ENCODE peak calls at places on chromosomes 5 and 9, in eight cellular contexts. One of them, this sample, is unnamed.
A peak's percentile ranks its signal among the peaks of the same experiment; 100 is the strongest.

GRCh38 chr5:6615416-6615815 is 17.4 kb downstream of the NSUN2 start:
- DNase-seq in naive thymus-derived CD4-positive, alpha-beta T cell: no peak
- DNase-seq in SJSA1: no peak
- DNase-seq in right lobe of liver: no peak
- DNase-seq in CD8-positive, alpha-beta memory T cell: no peak
- DNase-seq in right atrium auricular region: no peak
- DNase-seq in neural progenitor cell: no peak
- DNase-seq in psoas muscle: peak; percentile 63
- DNase-seq in this sample: no peak

GRCh38 chr5:134289509-134290113 is 63.7 kb upstream of the PPP2CA start:
- DNase-seq in naive thymus-derived CD4-positive, alpha-beta T cell: peak; percentile 50
- DNase-seq in SJSA1: peak; percentile 72
- DNase-seq in right lobe of liver: no peak
- DNase-seq in CD8-positive, alpha-beta memory T cell: peak; percentile 25
- DNase-seq in right atrium auricular region: peak; percentile 63
- DNase-seq in psoas muscle: no peak
- DNase-seq in neural progenitor cell: peak; percentile 83
- DNase-seq in this sample: peak; percentile 55

GRCh38 chr5:89968870-89969472 is 440.6 kb downstream of the CETN3 start:
- DNase-seq in SJSA1: no peak
- DNase-seq in naive thymus-derived CD4-positive, alpha-beta T cell: no peak
- DNase-seq in right lobe of liver: no peak
- DNase-seq in right atrium auricular region: no peak
- DNase-seq in psoas muscle: no peak
- DNase-seq in neural progenitor cell: no peak
- DNase-seq in CD8-positive, alpha-beta memory T cell: no peak
- DNase-seq in this sample: peak; percentile 6

GRCh38 chr5:139575751-139576150 is 14.6 kb downstream of the UBE2D2 start:
- DNase-seq in naive thymus-derived CD4-positive, alpha-beta T cell: no peak
- DNase-seq in CD8-positive, alpha-beta memory T cell: no peak
- DNase-seq in right atrium auricular region: no peak
- DNase-seq in psoas muscle: no peak
- DNase-seq in right lobe of liver: no peak
- DNase-seq in neural progenitor cell: no peak
- DNase-seq in SJSA1: no peak
- DNase-seq in this sample: no peak

GRCh38 chr9:134367796-134368490 is 41.7 kb downstream of the RXRA start:
- DNase-seq in neural progenitor cell: peak; percentile 40
- DNase-seq in naive thymus-derived CD4-positive, alpha-beta T cell: no peak
- DNase-seq in CD8-positive, alpha-beta memory T cell: no peak
- DNase-seq in right atrium auricular region: no peak
- DNase-seq in right lobe of liver: no peak
- DNase-seq in psoas muscle: no peak
- DNase-seq in SJSA1: no peak
- DNase-seq in this sample: peak; percentile 71

GRCh38 chr5:123809594-123810172 is 297.7 kb downstream of the CSNK1G3 start:
- DNase-seq in naive thymus-derived CD4-positive, alpha-beta T cell: no peak
- DNase-seq in right atrium auricular region: no peak
- DNase-seq in CD8-positive, alpha-beta memory T cell: no peak
- DNase-seq in SJSA1: no peak
- DNase-seq in right lobe of liver: no peak
- DNase-seq in psoas muscle: no peak
- DNase-seq in neural progenitor cell: no peak
- DNase-seq in this sample: no peak

GRCh38 chr9:89850633-89851325 is 246.0 kb downstream of the GADD45G start:
- DNase-seq in right lobe of liver: no peak
- DNase-seq in right atrium auricular region: peak; percentile 63
- DNase-seq in CD8-positive, alpha-beta memory T cell: no peak
- DNase-seq in neural progenitor cell: no peak
- DNase-seq in psoas muscle: peak; percentile 76
- DNase-seq in SJSA1: no peak
- DNase-seq in naive thymus-derived CD4-positive, alpha-beta T cell: no peak
- DNase-seq in this sample: peak; percentile 88

GRCh38 chr9:95102001-95102433 is 215.5 kb downstream of the FANCC start:
- DNase-seq in psoas muscle: no peak
- DNase-seq in neural progenitor cell: peak; percentile 30
- DNase-seq in SJSA1: no peak
- DNase-seq in naive thymus-derived CD4-positive, alpha-beta T cell: no peak
- DNase-seq in right lobe of liver: no peak
- DNase-seq in CD8-positive, alpha-beta memory T cell: no peak
- DNase-seq in right atrium auricular region: no peak
- DNase-seq in this sample: peak; percentile 88

GRCh38 chr5:144484124-144484897 is 313.6 kb downstream of the KCTD16 start:
- DNase-seq in SJSA1: peak; percentile 50
- DNase-seq in right atrium auricular region: no peak
- DNase-seq in naive thymus-derived CD4-positive, alpha-beta T cell: no peak
- DNase-seq in psoas muscle: no peak
- DNase-seq in CD8-positive, alpha-beta memory T cell: no peak
- DNase-seq in neural progenitor cell: no peak
- DNase-seq in right lobe of liver: no peak
- DNase-seq in this sample: no peak

GRCh38 chr5:1111727-1112289 is at the start of gene SLC12A7:
- DNase-seq in right lobe of liver: peak; percentile 81
- DNase-seq in neural progenitor cell: peak; percentile 77
- DNase-seq in psoas muscle: no peak
- DNase-seq in SJSA1: peak; percentile 53
- DNase-seq in CD8-positive, alpha-beta memory T cell: peak; percentile 49
- DNase-seq in naive thymus-derived CD4-positive, alpha-beta T cell: peak; percentile 52
- DNase-seq in right atrium auricular region: no peak
- DNase-seq in this sample: peak; percentile 74

GRCh38 chr5:109819878-109820277 is 130.2 kb downstream of the MAN2A1 start:
- DNase-seq in psoas muscle: no peak
- DNase-seq in right atrium auricular region: no peak
- DNase-seq in right lobe of liver: no peak
- DNase-seq in CD8-positive, alpha-beta memory T cell: no peak
- DNase-seq in neural progenitor cell: no peak
- DNase-seq in naive thymus-derived CD4-positive, alpha-beta T cell: no peak
- DNase-seq in SJSA1: no peak
- DNase-seq in this sample: no peak

GRCh38 chr5:110865400-110866094 is 126.7 kb downstream of the SLC25A46 start:
- DNase-seq in right lobe of liver: no peak
- DNase-seq in psoas muscle: no peak
- DNase-seq in neural progenitor cell: peak; percentile 72
- DNase-seq in right atrium auricular region: no peak
- DNase-seq in naive thymus-derived CD4-positive, alpha-beta T cell: no peak
- DNase-seq in CD8-positive, alpha-beta memory T cell: no peak
- DNase-seq in SJSA1: no peak
- DNase-seq in this sample: no peak

GRCh38 chr5:75509956-75510355 is 1.5 kb downstream of the CERT1 start:
- DNase-seq in psoas muscle: no peak
- DNase-seq in right lobe of liver: no peak
- DNase-seq in SJSA1: peak; percentile 32
- DNase-seq in right atrium auricular region: no peak
- DNase-seq in naive thymus-derived CD4-positive, alpha-beta T cell: no peak
- DNase-seq in CD8-positive, alpha-beta memory T cell: no peak
- DNase-seq in neural progenitor cell: peak; percentile 5
- DNase-seq in this sample: peak; percentile 11

GRCh38 chr9:130265431-130266235 is at the start of gene HMCN2:
- DNase-seq in SJSA1: no peak
- DNase-seq in right atrium auricular region: no peak
- DNase-seq in right lobe of liver: peak; percentile 58
- DNase-seq in CD8-positive, alpha-beta memory T cell: no peak
- DNase-seq in neural progenitor cell: peak; percentile 73
- DNase-seq in psoas muscle: peak; percentile 86
- DNase-seq in naive thymus-derived CD4-positive, alpha-beta T cell: no peak
- DNase-seq in this sample: no peak

GRCh38 chr9:130264414-130265350 is 878 bp upstream of the HMCN2 start:
- DNase-seq in right atrium auricular region: no peak
- DNase-seq in psoas muscle: no peak
- DNase-seq in SJSA1: no peak
- DNase-seq in right lobe of liver: no peak
- DNase-seq in naive thymus-derived CD4-positive, alpha-beta T cell: no peak
- DNase-seq in neural progenitor cell: no peak
- DNase-seq in CD8-positive, alpha-beta memory T cell: no peak
- DNase-seq in this sample: no peak

GRCh38 chr9:130268521-130269131 is 3.1 kb downstream of the HMCN2 start:
- DNase-seq in CD8-positive, alpha-beta memory T cell: no peak
- DNase-seq in SJSA1: no peak
- DNase-seq in right atrium auricular region: no peak
- DNase-seq in psoas muscle: no peak
- DNase-seq in neural progenitor cell: peak; percentile 69
- DNase-seq in right lobe of liver: no peak
- DNase-seq in naive thymus-derived CD4-positive, alpha-beta T cell: no peak
- DNase-seq in this sample: no peak

GRCh38 chr9:130266236-130267098 is 907 bp downstream of the HMCN2 start:
- DNase-seq in right lobe of liver: no peak
- DNase-seq in right atrium auricular region: no peak
- DNase-seq in psoas muscle: no peak
- DNase-seq in neural progenitor cell: peak; percentile 41
- DNase-seq in naive thymus-derived CD4-positive, alpha-beta T cell: no peak
- DNase-seq in SJSA1: no peak
- DNase-seq in CD8-positive, alpha-beta memory T cell: no peak
- DNase-seq in this sample: no peak

GRCh38 chr9:130267930-130268329 is 2.4 kb downstream of the HMCN2 start:
- DNase-seq in right atrium auricular region: no peak
- DNase-seq in psoas muscle: peak; percentile 74
- DNase-seq in SJSA1: no peak
- DNase-seq in neural progenitor cell: no peak
- DNase-seq in naive thymus-derived CD4-positive, alpha-beta T cell: no peak
- DNase-seq in right lobe of liver: no peak
- DNase-seq in CD8-positive, alpha-beta memory T cell: no peak
- DNase-seq in this sample: no peak
- H3K27me3 ChIP-seq in right atrium auricular region: no peaks in the 10 kb centered on the region
- H3K27me3 ChIP-seq in psoas muscle: peaks cover 95% of the 10 kb centered on the region
- H3K27me3 ChIP-seq in SJSA1: peaks cover 37% of the 10 kb centered on the region
- H3K27me3 ChIP-seq in neural progenitor cell: peaks cover 46% of the 10 kb centered on the region
- H3K27me3 ChIP-seq in naive thymus-derived CD4-positive, alpha-beta T cell: no peaks in the 10 kb centered on the region
- H3K27me3 ChIP-seq in right lobe of liver: no peaks in the 10 kb centered on the region
- H3K27me3 ChIP-seq in CD8-positive, alpha-beta memory T cell: peaks cover 33% of the 10 kb centered on the region
- H3K27me3 ChIP-seq in this sample: peaks cover 17% of the 10 kb centered on the region

GRCh38 chr9:20606637-20607036 is 15.7 kb downstream of the MLLT3 start:
- DNase-seq in SJSA1: no peak
- DNase-seq in psoas muscle: no peak
- DNase-seq in right atrium auricular region: no peak
- DNase-seq in naive thymus-derived CD4-positive, alpha-beta T cell: no peak
- DNase-seq in right lobe of liver: no peak
- DNase-seq in neural progenitor cell: peak; percentile 6
- DNase-seq in CD8-positive, alpha-beta memory T cell: no peak
- DNase-seq in this sample: no peak
- H3K27ac ChIP-seq in SJSA1: no peak overlapping the region
- H3K27ac ChIP-seq in psoas muscle: no peak overlapping the region
- H3K27ac ChIP-seq in right atrium auricular region: no peak overlapping the region
- H3K27ac ChIP-seq in naive thymus-derived CD4-positive, alpha-beta T cell: peak overlapping the region; percentile 17
- H3K27ac ChIP-seq in right lobe of liver: no peak overlapping the region
- H3K27ac ChIP-seq in neural progenitor cell: no peak overlapping the region
- H3K27ac ChIP-seq in CD8-positive, alpha-beta memory T cell: no peak overlapping the region
- H3K27ac ChIP-seq in this sample: no peak overlapping the region

GRCh38 chr5:131745594-131746175 is 51.1 kb downstream of the FNIP1 start:
- DNase-seq in right atrium auricular region: no peak
- DNase-seq in CD8-positive, alpha-beta memory T cell: no peak
- DNase-seq in right lobe of liver: no peak
- DNase-seq in SJSA1: no peak
- DNase-seq in neural progenitor cell: no peak
- DNase-seq in naive thymus-derived CD4-positive, alpha-beta T cell: no peak
- DNase-seq in psoas muscle: no peak
- DNase-seq in this sample: no peak

GRCh38 chr5:131749138-131749537 is 47.7 kb downstream of the FNIP1 start:
- DNase-seq in SJSA1: no peak
- DNase-seq in CD8-positive, alpha-beta memory T cell: no peak
- DNase-seq in right lobe of liver: no peak
- DNase-seq in right atrium auricular region: no peak
- DNase-seq in psoas muscle: no peak
- DNase-seq in naive thymus-derived CD4-positive, alpha-beta T cell: no peak
- DNase-seq in neural progenitor cell: no peak
- DNase-seq in this sample: no peak

GRCh38 chr5:131747180-131748105 is 49.4 kb downstream of the FNIP1 start:
- DNase-seq in psoas muscle: no peak
- DNase-seq in CD8-positive, alpha-beta memory T cell: no peak
- DNase-seq in right atrium auricular region: no peak
- DNase-seq in neural progenitor cell: no peak
- DNase-seq in right lobe of liver: no peak
- DNase-seq in SJSA1: no peak
- DNase-seq in naive thymus-derived CD4-positive, alpha-beta T cell: peak; percentile 51
- DNase-seq in this sample: no peak

GRCh38 chr5:131745155-131745554 is 51.7 kb downstream of the FNIP1 start:
- DNase-seq in CD8-positive, alpha-beta memory T cell: no peak
- DNase-seq in right lobe of liver: no peak
- DNase-seq in SJSA1: no peak
- DNase-seq in psoas muscle: no peak
- DNase-seq in naive thymus-derived CD4-positive, alpha-beta T cell: no peak
- DNase-seq in neural progenitor cell: no peak
- DNase-seq in right atrium auricular region: no peak
- DNase-seq in this sample: no peak

GRCh38 chr5:131746423-131746822 is 50.4 kb downstream of the FNIP1 start:
- DNase-seq in psoas muscle: no peak
- DNase-seq in neural progenitor cell: no peak
- DNase-seq in CD8-positive, alpha-beta memory T cell: no peak
- DNase-seq in naive thymus-derived CD4-positive, alpha-beta T cell: no peak
- DNase-seq in right lobe of liver: no peak
- DNase-seq in SJSA1: no peak
- DNase-seq in right atrium auricular region: no peak
- DNase-seq in this sample: no peak
- H3K36me3 ChIP-seq in psoas muscle: peaks cover 29% of the 10 kb centered on the region
- H3K36me3 ChIP-seq in neural progenitor cell: peaks cover 8% of the 10 kb centered on the region
- H3K36me3 ChIP-seq in CD8-positive, alpha-beta memory T cell: peaks cover 7% of the 10 kb centered on the region
- H3K36me3 ChIP-seq in naive thymus-derived CD4-positive, alpha-beta T cell: no peaks in the 10 kb centered on the region
- H3K36me3 ChIP-seq in right lobe of liver: peaks cover 3% of the 10 kb centered on the region
- H3K36me3 ChIP-seq in SJSA1: peaks cover 35% of the 10 kb centered on the region
- H3K36me3 ChIP-seq in right atrium auricular region: peaks cover 10% of the 10 kb centered on the region
- H3K36me3 ChIP-seq in this sample: no peaks in the 10 kb centered on the region

GRCh38 chr9:8179381-8180053 is 379.9 kb upstream of the DMAC1 start:
- DNase-seq in right lobe of liver: no peak
- DNase-seq in naive thymus-derived CD4-positive, alpha-beta T cell: no peak
- DNase-seq in neural progenitor cell: no peak
- DNase-seq in psoas muscle: no peak
- DNase-seq in CD8-positive, alpha-beta memory T cell: no peak
- DNase-seq in right atrium auricular region: no peak
- DNase-seq in SJSA1: no peak
- DNase-seq in this sample: no peak
- H3K27me3 ChIP-seq in right lobe of liver: no peaks in the 10 kb centered on the region
- H3K27me3 ChIP-seq in naive thymus-derived CD4-positive, alpha-beta T cell: no peaks in the 10 kb centered on the region
- H3K27me3 ChIP-seq in neural progenitor cell: no peaks in the 10 kb centered on the region
- H3K27me3 ChIP-seq in psoas muscle: no peaks in the 10 kb centered on the region
- H3K27me3 ChIP-seq in CD8-positive, alpha-beta memory T cell: no peaks in the 10 kb centered on the region
- H3K27me3 ChIP-seq in right atrium auricular region: no peaks in the 10 kb centered on the region
- H3K27me3 ChIP-seq in SJSA1: no peaks in the 10 kb centered on the region
- H3K27me3 ChIP-seq in this sample: no peaks in the 10 kb centered on the region

GRCh38 chr9:114953917-114954316 is 23.5 kb upstream of the TNFSF8 start:
- DNase-seq in psoas muscle: no peak
- DNase-seq in neural progenitor cell: no peak
- DNase-seq in CD8-positive, alpha-beta memory T cell: no peak
- DNase-seq in naive thymus-derived CD4-positive, alpha-beta T cell: no peak
- DNase-seq in SJSA1: peak; percentile 33
- DNase-seq in right atrium auricular region: peak; percentile 74
- DNase-seq in right lobe of liver: no peak
- DNase-seq in this sample: peak; percentile 60
- H3K27ac ChIP-seq in psoas muscle: peak overlapping the region; percentile 23
- H3K27ac ChIP-seq in neural progenitor cell: no peak overlapping the region
- H3K27ac ChIP-seq in CD8-positive, alpha-beta memory T cell: no peak overlapping the region
- H3K27ac ChIP-seq in naive thymus-derived CD4-positive, alpha-beta T cell: no peak overlapping the region
- H3K27ac ChIP-seq in SJSA1: no peak overlapping the region
- H3K27ac ChIP-seq in right atrium auricular region: peak overlapping the region; percentile 35
- H3K27ac ChIP-seq in right lobe of liver: peak overlapping the region; percentile 20
- H3K27ac ChIP-seq in this sample: no peak overlapping the region

DNA sequence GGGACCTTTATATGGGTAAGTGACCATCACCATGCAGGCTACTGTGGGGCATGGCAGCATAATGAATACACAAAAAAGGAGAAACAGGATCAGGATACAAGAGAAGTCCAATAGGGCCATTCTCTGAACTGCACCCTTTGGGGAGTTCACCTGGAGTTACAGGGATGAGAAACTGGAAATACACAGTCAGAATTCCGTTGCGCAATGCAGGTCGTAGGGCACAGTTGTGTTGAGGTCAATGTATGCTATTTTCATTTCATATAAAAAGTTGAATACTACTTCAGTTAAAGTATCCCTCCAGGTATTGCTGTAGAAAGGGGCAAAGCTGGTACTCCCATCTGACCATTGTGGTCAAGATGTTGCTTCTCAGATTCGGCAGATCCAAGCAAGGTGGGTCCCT is 471.4 kb downstream of the DMRT2 start:
- DNase-seq in psoas muscle: no peak
- DNase-seq in CD8-positive, alpha-beta memory T cell: no peak
- DNase-seq in right lobe of liver: no peak
- DNase-seq in SJSA1: no peak
- DNase-seq in naive thymus-derived CD4-positive, alpha-beta T cell: no peak
- DNase-seq in neural progenitor cell: no peak
- DNase-seq in right atrium auricular region: no peak
- DNase-seq in this sample: no peak
- H3K36me3 ChIP-seq in psoas muscle: no peaks in the 10 kb centered on the region
- H3K36me3 ChIP-seq in CD8-positive, alpha-beta memory T cell: no peaks in the 10 kb centered on the region
- H3K36me3 ChIP-seq in right lobe of liver: no peaks in the 10 kb centered on the region
- H3K36me3 ChIP-seq in SJSA1: no peaks in the 10 kb centered on the region
- H3K36me3 ChIP-seq in naive thymus-derived CD4-positive, alpha-beta T cell: no peaks in the 10 kb centered on the region
- H3K36me3 ChIP-seq in neural progenitor cell: no peaks in the 10 kb centered on the region
- H3K36me3 ChIP-seq in right atrium auricular region: no peaks in the 10 kb centered on the region
- H3K36me3 ChIP-seq in this sample: no peaks in the 10 kb centered on the region

This sample was measured in prostate gland.